ENCODE peak calls at places on chromosomes 5 and 9, in seven cellular contexts. One of them, this sample, is unnamed.

GRCh38 chr9:93161801-93162635 is 21.9 kb upstream of the WNK2 start:
- DNase-seq in GM06990: no peak
- DNase-seq in coronary artery: no peak
- DNase-seq in foreskin fibroblast: no peak
- DNase-seq in body of pancreas: no peak
- DNase-seq in dorsolateral prefrontal cortex: no peak
- DNase-seq in PC-3: no peak
- DNase-seq in this sample: no peak

GRCh38 chr9:38649731-38650363 is 29.5 kb upstream of the ANKRD18A start:
- DNase-seq in body of pancreas: no peak
- DNase-seq in dorsolateral prefrontal cortex: no peak
- DNase-seq in GM06990: no peak
- DNase-seq in foreskin fibroblast: no peak
- DNase-seq in coronary artery: no peak
- DNase-seq in PC-3: no peak
- DNase-seq in this sample: no peak

GRCh38 chr9:133188843-133189180 is 20.2 kb downstream of the OBP2B start:
- DNase-seq in foreskin fibroblast: no peak
- DNase-seq in PC-3: no peak
- DNase-seq in body of pancreas: no peak
- DNase-seq in coronary artery: no peak
- DNase-seq in GM06990: no peak
- DNase-seq in dorsolateral prefrontal cortex: no peak
- DNase-seq in this sample: no peak

GRCh38 chr5:128538249-128539037 is 398 bp upstream of the FBN2 start:
- DNase-seq in GM06990: peak; percentile 3
- DNase-seq in coronary artery: no peak
- DNase-seq in body of pancreas: no peak
- DNase-seq in dorsolateral prefrontal cortex: peak; percentile 29
- DNase-seq in PC-3: peak; percentile 77
- DNase-seq in foreskin fibroblast: peak; percentile 97
- DNase-seq in this sample: no peak

GRCh38 chr9:126417007-126417406 is 90.4 kb downstream of the MVB12B start:
- DNase-seq in GM06990: no peak
- DNase-seq in coronary artery: no peak
- DNase-seq in body of pancreas: no peak
- DNase-seq in dorsolateral prefrontal cortex: no peak
- DNase-seq in PC-3: no peak
- DNase-seq in foreskin fibroblast: no peak
- DNase-seq in this sample: no peak

GRCh38 chr9:111000202-111000601 is 38.1 kb downstream of the LPAR1 start:
- DNase-seq in coronary artery: no peak
- DNase-seq in GM06990: no peak
- DNase-seq in PC-3: no peak
- DNase-seq in foreskin fibroblast: no peak
- DNase-seq in body of pancreas: peak; percentile 42
- DNase-seq in dorsolateral prefrontal cortex: peak; percentile 28
- DNase-seq in this sample: no peak

GRCh38 chr5:61328791-61329617 is 3.1 kb upstream of the ZSWIM6 start:
- DNase-seq in coronary artery: no peak
- DNase-seq in foreskin fibroblast: peak; percentile 40
- DNase-seq in PC-3: no peak
- DNase-seq in dorsolateral prefrontal cortex: no peak
- DNase-seq in GM06990: no peak
- DNase-seq in body of pancreas: no peak
- DNase-seq in this sample: no peak

GRCh38 chr9:110700953-110701352 is 32.4 kb downstream of the MUSK start:
- DNase-seq in dorsolateral prefrontal cortex: no peak
- DNase-seq in GM06990: no peak
- DNase-seq in body of pancreas: no peak
- DNase-seq in coronary artery: no peak
- DNase-seq in foreskin fibroblast: peak; percentile 81
- DNase-seq in PC-3: peak; percentile 43
- DNase-seq in this sample: no peak

GRCh38 chr5:126970517-126971017 is 59.8 kb downstream of the MARCHF3 start:
- DNase-seq in dorsolateral prefrontal cortex: no peak
- DNase-seq in GM06990: no peak
- DNase-seq in PC-3: peak; percentile 47
- DNase-seq in body of pancreas: no peak
- DNase-seq in coronary artery: no peak
- DNase-seq in foreskin fibroblast: peak; percentile 92
- DNase-seq in this sample: no peak

GRCh38 chr5:74536658-74537057 is 103.9 kb downstream of the ENC1 start:
- DNase-seq in coronary artery: no peak
- DNase-seq in body of pancreas: no peak
- DNase-seq in dorsolateral prefrontal cortex: no peak
- DNase-seq in foreskin fibroblast: no peak
- DNase-seq in PC-3: no peak
- DNase-seq in GM06990: no peak
- DNase-seq in this sample: no peak

GRCh38 chr5:56839062-56839461 is 23.7 kb downstream of the MAP3K1 start:
- DNase-seq in body of pancreas: no peak
- DNase-seq in dorsolateral prefrontal cortex: no peak
- DNase-seq in foreskin fibroblast: no peak
- DNase-seq in PC-3: no peak
- DNase-seq in GM06990: no peak
- DNase-seq in coronary artery: no peak
- DNase-seq in this sample: no peak

GRCh38 chr5:56840597-56840996 is 25.2 kb downstream of the MAP3K1 start:
- DNase-seq in body of pancreas: no peak
- DNase-seq in GM06990: no peak
- DNase-seq in coronary artery: no peak
- DNase-seq in foreskin fibroblast: no peak
- DNase-seq in PC-3: no peak
- DNase-seq in dorsolateral prefrontal cortex: no peak
- DNase-seq in this sample: peak; percentile 57

GRCh38 chr5:56837386-56837785 is 22.0 kb downstream of the MAP3K1 start:
- DNase-seq in GM06990: no peak
- DNase-seq in dorsolateral prefrontal cortex: no peak
- DNase-seq in body of pancreas: no peak
- DNase-seq in coronary artery: no peak
- DNase-seq in PC-3: no peak
- DNase-seq in foreskin fibroblast: no peak
- DNase-seq in this sample: no peak

GRCh38 chr5:56837956-56838355 is 22.6 kb downstream of the MAP3K1 start:
- DNase-seq in foreskin fibroblast: no peak
- DNase-seq in GM06990: no peak
- DNase-seq in body of pancreas: no peak
- DNase-seq in coronary artery: no peak
- DNase-seq in PC-3: no peak
- DNase-seq in dorsolateral prefrontal cortex: no peak
- DNase-seq in this sample: no peak

DNA sequence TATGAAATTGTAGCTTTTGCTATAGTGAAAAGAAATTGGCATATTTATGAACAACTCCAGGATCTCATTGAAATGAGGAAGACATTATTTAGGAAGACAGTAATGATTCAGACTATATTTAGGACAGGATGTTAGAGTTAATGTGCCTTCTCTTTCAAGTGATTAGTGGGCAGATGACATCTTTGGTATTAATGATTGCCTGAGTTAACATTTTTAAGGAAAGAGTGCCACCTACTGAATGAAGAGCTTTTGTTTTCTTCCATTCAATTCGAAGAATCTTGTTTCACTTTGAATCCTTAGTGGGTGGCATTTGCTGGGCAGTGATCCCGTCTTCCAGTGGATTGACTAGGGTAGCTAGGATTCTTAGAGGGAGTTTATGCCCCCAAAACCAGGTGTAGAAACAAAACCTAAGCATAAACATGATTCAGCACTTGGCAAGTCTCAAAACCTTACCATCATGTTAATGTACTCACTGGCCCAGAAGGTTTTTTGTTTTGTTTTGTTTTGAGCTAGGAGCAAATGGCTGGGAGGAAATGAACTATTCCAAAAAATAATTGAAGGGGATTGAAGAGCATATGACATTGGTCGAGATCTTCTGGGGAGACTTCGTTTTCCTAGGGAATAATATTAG is 23.2 kb downstream of the MAP3K1 start:
- DNase-seq in GM06990: peak; percentile 20
- DNase-seq in coronary artery: no peak
- DNase-seq in body of pancreas: no peak
- DNase-seq in PC-3: peak; percentile 64
- DNase-seq in foreskin fibroblast: peak; percentile 76
- DNase-seq in dorsolateral prefrontal cortex: no peak
- DNase-seq in this sample: peak; percentile 55
- TF ChIP-seq CTCF in GM06990: peak; percentile 40
- TF ChIP-seq CTCF in coronary artery: no peak
- TF ChIP-seq CTCF in body of pancreas: no peak
- TF ChIP-seq CTCF in PC-3: peak; percentile 68
- TF ChIP-seq CTCF in foreskin fibroblast: no peak
- TF ChIP-seq CTCF in dorsolateral prefrontal cortex: peak; percentile 67
- TF ChIP-seq CTCF in this sample: peak; percentile 43

GRCh38 chr5:156835905-156836304 is 14.2 kb upstream of the PPP1R2B start:
- DNase-seq in body of pancreas: no peak
- DNase-seq in foreskin fibroblast: no peak
- DNase-seq in GM06990: no peak
- DNase-seq in dorsolateral prefrontal cortex: no peak
- DNase-seq in coronary artery: no peak
- DNase-seq in PC-3: peak; percentile 50
- DNase-seq in this sample: peak; percentile 62
- TF ChIP-seq CTCF in body of pancreas: no peak
- TF ChIP-seq CTCF in foreskin fibroblast: no peak
- TF ChIP-seq CTCF in GM06990: peak; percentile 45
- TF ChIP-seq CTCF in dorsolateral prefrontal cortex: peak; percentile 12
- TF ChIP-seq CTCF in coronary artery: no peak
- TF ChIP-seq CTCF in PC-3: peak; percentile 60
- TF ChIP-seq CTCF in this sample: peak; percentile 45

DNA sequence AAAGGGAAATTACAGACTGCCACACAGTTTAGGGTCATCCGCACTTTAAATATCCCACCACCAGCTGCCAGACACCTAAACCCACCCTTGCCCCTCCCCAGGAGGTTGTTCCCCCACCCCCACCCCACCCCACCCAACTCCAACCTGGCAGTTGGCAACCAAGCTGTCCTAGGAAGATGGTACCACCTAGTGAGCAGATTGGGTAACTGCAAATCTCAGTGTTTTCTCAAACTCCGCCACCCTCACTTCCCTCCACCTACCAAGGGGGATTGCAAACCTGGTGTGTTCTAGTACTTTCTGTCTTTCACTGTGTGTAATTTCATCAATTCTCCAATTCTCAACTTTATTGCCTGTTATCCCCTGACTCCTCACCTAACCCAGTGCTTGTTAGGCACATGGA is 323.8 kb upstream of the IRX2 start:
- DNase-seq in PC-3: no peak
- DNase-seq in coronary artery: no peak
- DNase-seq in foreskin fibroblast: no peak
- DNase-seq in dorsolateral prefrontal cortex: no peak
- DNase-seq in GM06990: no peak
- DNase-seq in body of pancreas: no peak
- DNase-seq in this sample: no peak
- TF ChIP-seq CTCF in PC-3: no peak
- TF ChIP-seq CTCF in coronary artery: no peak
- TF ChIP-seq CTCF in foreskin fibroblast: no peak
- TF ChIP-seq CTCF in dorsolateral prefrontal cortex: no peak
- TF ChIP-seq CTCF in GM06990: no peak
- TF ChIP-seq CTCF in body of pancreas: no peak
- TF ChIP-seq CTCF in this sample: no peak

DNA sequence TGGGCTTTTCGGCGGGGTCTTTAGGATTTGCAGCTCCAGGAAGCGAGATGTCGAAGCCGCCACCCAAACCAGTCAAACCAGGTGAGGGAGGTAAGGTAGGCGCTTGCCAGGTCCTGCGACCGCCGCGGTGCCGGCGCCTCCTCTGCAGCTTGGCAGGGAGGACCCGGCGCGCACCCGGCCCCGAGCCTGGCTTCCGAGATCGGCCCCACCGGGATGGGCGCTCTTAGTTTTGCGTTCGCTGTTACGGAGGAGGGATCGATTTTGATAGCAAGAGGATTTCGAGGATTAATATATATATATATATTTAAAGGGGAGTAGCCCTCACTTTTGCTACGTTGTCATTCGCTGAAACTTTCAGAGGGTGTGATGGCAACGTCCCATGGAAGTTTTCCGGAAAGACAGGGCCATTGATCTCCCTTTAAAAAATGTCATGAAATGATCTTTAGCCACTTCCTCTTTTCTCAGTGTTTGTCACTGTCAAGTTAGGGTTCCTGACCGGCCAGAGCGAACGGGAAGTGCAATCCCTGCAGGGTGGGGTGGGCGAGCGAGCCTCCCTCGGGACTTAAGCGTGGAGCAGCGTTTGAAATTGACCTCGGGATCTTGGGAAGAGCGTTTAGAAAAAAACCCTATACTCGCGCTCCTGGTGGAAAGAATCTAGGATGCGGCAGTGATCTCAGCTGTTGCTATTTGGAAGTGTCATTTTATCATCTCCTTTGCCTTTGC is 493 bp downstream of the OSTF1 start:
- DNase-seq in foreskin fibroblast: peak; percentile 82
- DNase-seq in PC-3: peak; percentile 58
- DNase-seq in GM06990: peak; percentile 71
- DNase-seq in body of pancreas: peak; percentile 83
- DNase-seq in dorsolateral prefrontal cortex: no peak
- DNase-seq in coronary artery: no peak
- DNase-seq in this sample: peak; percentile 70
- TF ChIP-seq CTCF in foreskin fibroblast: peak; percentile 44
- TF ChIP-seq CTCF in PC-3: no peak
- TF ChIP-seq CTCF in GM06990: no peak
- TF ChIP-seq CTCF in body of pancreas: no peak
- TF ChIP-seq CTCF in dorsolateral prefrontal cortex: no peak
- TF ChIP-seq CTCF in coronary artery: no peak
- TF ChIP-seq CTCF in this sample: no peak

GRCh38 chr9:13448482-13448881 is 169.0 kb upstream of the MPDZ start:
- DNase-seq in body of pancreas: no peak
- DNase-seq in GM06990: no peak
- DNase-seq in foreskin fibroblast: no peak
- DNase-seq in coronary artery: no peak
- DNase-seq in dorsolateral prefrontal cortex: no peak
- DNase-seq in PC-3: no peak
- DNase-seq in this sample: no peak

GRCh38 chr9:13445123-13445522 is 165.6 kb upstream of the MPDZ start:
- DNase-seq in body of pancreas: no peak
- DNase-seq in coronary artery: no peak
- DNase-seq in dorsolateral prefrontal cortex: no peak
- DNase-seq in PC-3: no peak
- DNase-seq in GM06990: no peak
- DNase-seq in foreskin fibroblast: no peak
- DNase-seq in this sample: no peak

GRCh38 chr9:13446261-13446660 is 166.8 kb upstream of the MPDZ start:
- DNase-seq in coronary artery: no peak
- DNase-seq in GM06990: no peak
- DNase-seq in foreskin fibroblast: no peak
- DNase-seq in PC-3: no peak
- DNase-seq in dorsolateral prefrontal cortex: no peak
- DNase-seq in body of pancreas: no peak
- DNase-seq in this sample: no peak

GRCh38 chr9:13447551-13448422 is 168.3 kb upstream of the MPDZ start:
- DNase-seq in PC-3: no peak
- DNase-seq in body of pancreas: no peak
- DNase-seq in GM06990: no peak
- DNase-seq in foreskin fibroblast: no peak
- DNase-seq in dorsolateral prefrontal cortex: no peak
- DNase-seq in coronary artery: no peak
- DNase-seq in this sample: no peak

GRCh38 chr9:13446935-13447334 is 167.4 kb upstream of the MPDZ start:
- DNase-seq in foreskin fibroblast: no peak
- DNase-seq in GM06990: no peak
- DNase-seq in body of pancreas: no peak
- DNase-seq in PC-3: no peak
- DNase-seq in dorsolateral prefrontal cortex: no peak
- DNase-seq in coronary artery: no peak
- DNase-seq in this sample: no peak
- TF ChIP-seq CTCF in foreskin fibroblast: no peak
- TF ChIP-seq CTCF in GM06990: no peak
- TF ChIP-seq CTCF in body of pancreas: no peak
- TF ChIP-seq CTCF in PC-3: no peak
- TF ChIP-seq CTCF in dorsolateral prefrontal cortex: peak; percentile 40
- TF ChIP-seq CTCF in coronary artery: no peak
- TF ChIP-seq CTCF in this sample: no peak

This sample was measured in GM12865.